ENCODE peak calls at places on chromosomes 1 and 21, in five cellular contexts. Q is body of pancreas, X is bronchial epithelial cell, A is choroid plexus epithelial cell, D is uterus. C is an unnamed sample.
A peak's percentile ranks its signal among the peaks of the same experiment; 100 is the strongest.

GRCh38 chr21:42234464-42235241 is 15.7 kb downstream of the ABCG1 start:
- DNase-seq in D (peak; percentile 49), A (peak; percentile 59), Q (peak; percentile 79), X (peak; percentile 42), C (peak; percentile 17)

GRCh38 chr1:211135342-211135950 is 1.5 kb upstream of the KCNH1 start:
- DNase-seq in D (no peak), Q (no peak), X (peak; percentile 68), A (peak; percentile 74), C (peak; percentile 73)

GRCh38 chr1:243792891-243793290 is 57.2 kb downstream of the AKT3 start:
- DNase-seq in A (no peak), Q (no peak), X (no peak), D (no peak), C (no peak)

GRCh38 chr1:169901119-169901518 is 7.4 kb upstream of the SCYL3 start:
- DNase-seq in A (no peak), Q (no peak), D (no peak), X (no peak), C (no peak)

GRCh38 chr1:25569599-25570458 is 26.4 kb downstream of the LDLRAP1 start:
- DNase-seq in X (no peak), D (no peak), Q (no peak), A (no peak), C (no peak)

GRCh38 chr1:54965624-54966340 is 14.6 kb upstream of the TMEM61 start:
- DNase-seq in X (peak; percentile 88), Q (peak; percentile 56), A (peak; percentile 85), D (peak; percentile 26), C (peak; percentile 63)

GRCh38 chr21:42818328-42818749 is 61.0 kb downstream of the WDR4 start:
- DNase-seq in D (peak; percentile 52), A (peak; percentile 71), Q (peak; percentile 66), X (peak; percentile 41), C (peak; percentile 46)

GRCh38 chr21:32812035-32812434 is 40.5 kb upstream of the PAXBP1 start:
- DNase-seq in Q (no peak), D (no peak), A (no peak), X (no peak), C (peak; percentile 12)

GRCh38 chr1:21550866-21551475 is 41.7 kb downstream of the ALPL start:
- DNase-seq in A (no peak), Q (no peak), D (no peak), X (no peak), C (no peak)

GRCh38 chr21:28615276-28615675 is 377.4 kb downstream of the LTN1 start:
- DNase-seq in X (no peak), D (no peak), A (peak; percentile 76), Q (no peak), C (peak; percentile 79)

GRCh38 chr1:39076127-39076798 is 50.1 kb downstream of the NDUFS5 start:
- DNase-seq in A (peak; percentile 79), Q (peak; percentile 88), X (peak; percentile 44), D (peak; percentile 79), C (peak; percentile 85)

GRCh38 chr1:208174736-208175507 is 69.3 kb downstream of the PLXNA2 start:
- DNase-seq in D (no peak), A (no peak), X (no peak), Q (peak; percentile 38), C (peak; percentile 40)

GRCh38 chr1:220813013-220813412 is 26.3 kb downstream of the MTARC1 start:
- DNase-seq in Q (no peak), D (no peak), X (no peak), A (no peak), C (no peak)

GRCh38 chr1:55773189-55773940 is 558.2 kb upstream of the USP24 start:
- DNase-seq in Q (peak; percentile 28), X (no peak), A (no peak), D (no peak), C (peak; percentile 64)

GRCh38 chr1:47650606-47651005 is 212.8 kb downstream of the FOXD2 start:
- DNase-seq in A (no peak), D (no peak), X (no peak), Q (no peak), C (no peak)

GRCh38 chr21:46562964-46563607 is 41.8 kb downstream of the S100B start:
- DNase-seq in D (no peak), Q (no peak), X (no peak), A (no peak), C (no peak)

GRCh38 chr1:31848381-31848897 is 32.6 kb upstream of the SPOCD1 start:
- DNase-seq in D (no peak), X (no peak), A (no peak), Q (no peak), C (no peak)

GRCh38 chr1:111739984-111740765 is 980 bp upstream of the INKA2 start:
- DNase-seq in D (peak; percentile 77), A (peak; percentile 74), Q (peak; percentile 55), X (peak; percentile 56), C (peak; percentile 51)

GRCh38 chr1:111737216-111738132 is 1.7 kb downstream of the INKA2 start:
- DNase-seq in X (no peak), D (peak; percentile 10), A (no peak), Q (no peak), C (no peak)

GRCh38 chr1:111738133-111738435 is 1.1 kb downstream of the INKA2 start:
- DNase-seq in A (no peak), Q (no peak), D (no peak), X (no peak), C (no peak)

GRCh38 chr1:111738436-111739221 is 566 bp downstream of the INKA2 start:
- DNase-seq in D (peak; percentile 78), Q (peak; percentile 70), A (peak; percentile 58), X (peak; percentile 81), C (peak; percentile 29)

DNA sequence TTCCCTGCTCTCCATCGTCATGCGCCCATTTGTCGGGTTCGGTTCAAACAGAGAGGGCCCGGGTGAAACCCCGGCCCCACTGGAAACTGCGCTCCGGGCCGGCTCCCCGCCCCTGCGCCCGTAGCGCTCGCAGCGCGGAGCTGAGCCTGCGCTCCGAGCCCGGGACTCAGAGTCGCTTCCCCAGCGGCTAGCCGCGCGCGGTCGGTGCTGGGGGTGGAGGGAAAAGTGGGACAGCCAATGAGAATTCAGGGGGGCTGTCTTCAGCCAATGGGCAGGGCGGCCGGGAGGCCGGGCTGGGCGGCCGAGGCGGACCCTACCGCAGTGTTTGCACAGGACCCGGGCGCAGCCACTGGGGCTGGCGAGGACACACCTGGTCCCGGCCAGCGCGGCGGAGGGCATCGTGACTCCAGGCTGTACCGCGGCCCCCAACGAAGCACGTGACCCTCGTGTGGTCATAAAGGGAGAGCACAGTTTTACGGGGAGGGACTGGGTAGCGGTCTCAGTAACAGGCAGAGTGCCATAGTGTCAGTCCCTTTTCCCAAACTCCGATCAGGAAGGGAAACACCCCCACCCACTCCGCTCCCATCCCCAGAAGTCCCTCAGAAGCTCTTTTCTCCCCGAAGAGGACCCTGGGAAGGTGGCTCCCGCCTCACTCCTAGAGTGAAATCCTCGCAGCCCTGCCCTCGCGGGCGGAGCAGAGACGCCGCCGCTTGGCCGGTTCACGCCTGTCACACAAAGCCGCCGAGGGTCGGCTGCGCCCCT is at the start of gene INKA2:
- DNase-seq in X (peak; percentile 83), D (peak; percentile 87), Q (peak; percentile 87), A (peak; percentile 83), C (peak; percentile 68)
- TF ChIP-seq CTCF in X (no peak), D (no peak), Q (no peak), A (peak; percentile 4), C (no peak)

GRCh38 chr1:198648584-198648983 is 9.7 kb downstream of the PTPRC start:
- DNase-seq in D (no peak), A (no peak), X (no peak), Q (no peak), C (no peak)

GRCh38 chr1:198650506-198650905 is 11.7 kb downstream of the PTPRC start:
- DNase-seq in D (no peak), A (no peak), Q (no peak), X (no peak), C (no peak)

GRCh38 chr1:198649598-198650338 is 10.9 kb downstream of the PTPRC start:
- DNase-seq in D (no peak), X (no peak), A (no peak), Q (no peak), C (no peak)

GRCh38 chr1:198643827-198644226 is 5.0 kb downstream of the PTPRC start:
- DNase-seq in Q (no peak), X (no peak), A (no peak), D (no peak), C (no peak)

DNA sequence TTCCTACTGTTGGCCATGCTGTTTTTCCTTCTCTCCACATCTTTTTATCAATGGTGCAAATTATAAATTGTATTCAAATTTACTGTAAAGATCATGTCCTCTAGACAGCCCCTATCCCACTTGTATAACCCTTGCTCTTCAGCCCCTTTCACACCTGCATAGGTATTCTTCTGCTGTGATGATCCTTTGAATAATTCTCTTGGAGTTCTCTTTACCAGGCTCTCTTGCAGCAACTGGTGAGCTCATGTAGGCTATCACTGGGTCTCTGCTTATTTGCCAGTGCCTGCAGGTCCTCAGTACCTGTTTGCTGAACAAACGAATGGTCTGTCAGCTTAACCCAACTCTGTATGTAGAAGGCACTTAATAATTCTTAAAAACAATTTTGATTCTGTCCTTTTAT is 8.2 kb downstream of the PTPRC start:
- DNase-seq in Q (no peak), D (no peak), A (no peak), X (no peak), C (no peak)
- H3K4me3 ChIP-seq in Q (no peak overlapping the region), D (no peak overlapping the region), A (no peak overlapping the region), X (no peak overlapping the region), C (no peak overlapping the region)

DNA sequence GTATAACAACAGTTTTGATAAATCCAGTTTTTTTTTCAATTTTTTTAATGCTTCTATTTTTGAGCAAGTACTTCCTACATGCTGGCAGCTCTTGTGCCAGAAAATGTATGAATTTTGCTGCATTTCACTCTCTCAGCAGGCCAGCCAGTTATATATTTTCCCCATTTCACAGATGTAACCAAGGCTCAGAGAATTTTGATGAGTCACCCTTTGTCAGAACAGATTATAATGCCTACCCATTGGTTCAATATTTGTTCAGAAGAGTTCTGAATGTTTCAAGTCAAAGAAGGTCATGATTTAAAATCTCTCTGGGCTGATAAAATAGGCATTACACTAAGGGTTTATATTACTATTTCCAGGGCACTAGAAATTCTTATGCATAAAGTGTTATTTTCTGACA is 452.2 kb downstream of the RWDD3 start:
- DNase-seq in D (no peak), Q (no peak), X (no peak), A (no peak), C (no peak)
- TF ChIP-seq CTCF in D (no peak), Q (no peak), X (no peak), A (no peak), C (no peak)

GRCh38 chr1:174534789-174535188 is 87.0 kb downstream of the GPR52 start:
- DNase-seq in A (peak; percentile 24), D (no peak), Q (no peak), X (peak; percentile 69), C (no peak)
- H3K4me3 ChIP-seq in A (no peak overlapping the region), D (no peak overlapping the region), Q (no peak overlapping the region), X (no peak overlapping the region), C (no peak overlapping the region)

GRCh38 chr1:19338323-19338762 is 26.2 kb downstream of the SLC66A1 start:
- DNase-seq in Q (peak; percentile 67), D (no peak), A (peak; percentile 57), X (no peak), C (no peak)
- TF ChIP-seq CTCF in Q (no peak), D (no peak), A (peak; percentile 64), X (peak; percentile 55), C (no peak)

GRCh38 chr1:233281711-233282581 is 13.6 kb downstream of the PCNX2 start:
- DNase-seq in A (peak; percentile 89), Q (no peak), D (no peak), X (no peak), C (peak; percentile 65)
- H3K4me3 ChIP-seq in A (no peak overlapping the region), Q (no peak overlapping the region), D (no peak overlapping the region), X (no peak overlapping the region), C (no peak overlapping the region)

GRCh38 chr1:187257476-187257875 is 428.7 kb downstream of the PLA2G4A start:
- DNase-seq in A (no peak), D (no peak), Q (no peak), X (no peak), C (no peak)
- TF ChIP-seq CTCF in A (no peak), D (no peak), Q (no peak), X (no peak), C (no peak)